ENCODE peak calls at places on chromosomes 4 and X, in five cellular contexts. One of them, this sample, is unnamed.

GRCh38 chr4:184282895-184283654 is 65.4 kb upstream of the ENPP6 start:
- DNase-seq in HepG2: no peak
- DNase-seq in stomach: no peak
- DNase-seq in IMR-90: no peak
- DNase-seq in upper lobe of left lung: no peak
- DNase-seq in this sample: no peak

GRCh38 chrX:106791495-106791894 is 11.0 kb upstream of the TBC1D8B start:
- DNase-seq in stomach: no peak
- DNase-seq in upper lobe of left lung: no peak
- DNase-seq in IMR-90: peak
- DNase-seq in HepG2: no peak
- DNase-seq in this sample: no peak

GRCh38 chrX:3360881-3361280 is 14.4 kb upstream of the MXRA5 start:
- DNase-seq in IMR-90: no peak
- DNase-seq in stomach: no peak
- DNase-seq in upper lobe of left lung: no peak
- DNase-seq in HepG2: no peak
- DNase-seq in this sample: no peak

GRCh38 chr4:184850431-184851199 is 24.8 kb upstream of the ACSL1 start:
- DNase-seq in upper lobe of left lung: peak
- DNase-seq in IMR-90: no peak
- DNase-seq in HepG2: no peak
- DNase-seq in stomach: no peak
- DNase-seq in this sample: no peak

GRCh38 chr4:52005610-52006273 is 14.4 kb downstream of the LRRC66 start:
- DNase-seq in HepG2: no peak
- DNase-seq in stomach: no peak
- DNase-seq in IMR-90: no peak
- DNase-seq in upper lobe of left lung: no peak
- DNase-seq in this sample: no peak

GRCh38 chr4:73036123-73036522 is 33.4 kb downstream of the COX18 start:
- DNase-seq in upper lobe of left lung: no peak
- DNase-seq in stomach: no peak
- DNase-seq in HepG2: no peak
- DNase-seq in IMR-90: no peak
- DNase-seq in this sample: no peak

GRCh38 chr4:138188406-138189084 is 53.6 kb downstream of the SLC7A11 start:
- DNase-seq in IMR-90: peak
- DNase-seq in HepG2: no peak
- DNase-seq in upper lobe of left lung: no peak
- DNase-seq in stomach: no peak
- DNase-seq in this sample: no peak

GRCh38 chr4:121696140-121696640 is 590 bp downstream of the ANXA5 start:
- DNase-seq in IMR-90: peak
- DNase-seq in upper lobe of left lung: peak
- DNase-seq in HepG2: peak
- DNase-seq in stomach: peak
- DNase-seq in this sample: peak

GRCh38 chrX:10235851-10236250 is 79.1 kb downstream of the CLCN4 start:
- DNase-seq in stomach: no peak
- DNase-seq in HepG2: peak
- DNase-seq in upper lobe of left lung: no peak
- DNase-seq in IMR-90: peak
- DNase-seq in this sample: no peak

GRCh38 chr4:93469560-93469959 is 359.0 kb upstream of the ATOH1 start:
- DNase-seq in upper lobe of left lung: no peak
- DNase-seq in HepG2: peak
- DNase-seq in stomach: no peak
- DNase-seq in IMR-90: no peak
- DNase-seq in this sample: no peak

GRCh38 chr4:127311924-127312323 is 320.8 kb upstream of the INTU start:
- DNase-seq in upper lobe of left lung: no peak
- DNase-seq in HepG2: no peak
- DNase-seq in stomach: no peak
- DNase-seq in IMR-90: no peak
- DNase-seq in this sample: no peak

GRCh38 chrX:56733459-56734046 is 4.5 kb downstream of the NBDY start:
- DNase-seq in stomach: peak
- DNase-seq in HepG2: peak
- DNase-seq in IMR-90: peak
- DNase-seq in upper lobe of left lung: peak
- DNase-seq in this sample: peak

GRCh38 chrX:119466970-119467369 is 1.3 kb upstream of the SLC25A5 start:
- DNase-seq in upper lobe of left lung: no peak
- DNase-seq in IMR-90: no peak
- DNase-seq in stomach: no peak
- DNase-seq in HepG2: no peak
- DNase-seq in this sample: no peak

GRCh38 chr4:6769138-6769983 is 13.2 kb upstream of the KIAA0232 start:
- DNase-seq in IMR-90: no peak
- DNase-seq in HepG2: no peak
- DNase-seq in upper lobe of left lung: no peak
- DNase-seq in stomach: no peak
- DNase-seq in this sample: no peak
- H3K4me3 ChIP-seq in IMR-90: no peak
- H3K4me3 ChIP-seq in HepG2: no peak
- H3K4me3 ChIP-seq in upper lobe of left lung: no peak
- H3K4me3 ChIP-seq in stomach: no peak
- H3K4me3 ChIP-seq in this sample: no peak

GRCh38 chrX:134520860-134521390 is 61.0 kb downstream of the HPRT1 start:
- DNase-seq in stomach: no peak
- DNase-seq in HepG2: peak
- DNase-seq in upper lobe of left lung: no peak
- DNase-seq in IMR-90: peak
- DNase-seq in this sample: no peak
- TF ChIP-seq CTCF in stomach: peak
- TF ChIP-seq CTCF in HepG2: peak
- TF ChIP-seq CTCF in upper lobe of left lung: no peak
- TF ChIP-seq CTCF in IMR-90: peak
- TF ChIP-seq CTCF in this sample: no peak

GRCh38 chr4:24212642-24213041 is 322.8 kb upstream of the PPARGC1A start:
- DNase-seq in HepG2: no peak
- DNase-seq in stomach: no peak
- DNase-seq in IMR-90: no peak
- DNase-seq in upper lobe of left lung: no peak
- DNase-seq in this sample: no peak
- TF ChIP-seq POLR2A in HepG2: no peak
- TF ChIP-seq POLR2A in stomach: no peak
- TF ChIP-seq POLR2A in IMR-90: no peak
- TF ChIP-seq POLR2A in upper lobe of left lung: no peak
- TF ChIP-seq POLR2A in this sample: no peak

DNA sequence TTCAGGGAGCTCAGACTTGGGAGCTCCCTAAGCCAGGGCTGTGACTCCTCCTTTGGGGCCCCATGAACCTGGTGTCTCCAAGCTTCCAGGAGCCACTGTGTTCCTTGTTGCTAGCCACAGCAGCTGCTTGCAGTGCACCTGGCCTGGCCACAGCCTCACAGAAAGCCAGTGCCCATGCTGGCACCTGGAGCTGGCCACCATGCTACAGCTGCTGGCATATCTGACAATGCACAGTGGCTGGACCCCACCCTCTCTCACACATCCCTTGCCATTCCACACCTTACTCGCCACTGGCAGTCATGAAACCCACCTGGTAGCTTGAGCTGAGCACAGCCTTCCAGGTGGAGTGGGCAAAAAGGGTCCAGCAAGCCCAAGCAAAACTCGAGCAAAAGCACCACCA is 441.7 kb downstream of the ARAP2 start:
- DNase-seq in upper lobe of left lung: no peak
- DNase-seq in IMR-90: no peak
- DNase-seq in HepG2: no peak
- DNase-seq in stomach: no peak
- DNase-seq in this sample: no peak
- H3K4me3 ChIP-seq in upper lobe of left lung: no peak
- H3K4me3 ChIP-seq in IMR-90: no peak
- H3K4me3 ChIP-seq in HepG2: no peak
- H3K4me3 ChIP-seq in stomach: no peak
- H3K4me3 ChIP-seq in this sample: no peak

GRCh38 chrX:69387559-69388487 is 116.3 kb upstream of the NALF2 start:
- DNase-seq in IMR-90: peak
- DNase-seq in upper lobe of left lung: peak
- DNase-seq in stomach: peak
- DNase-seq in HepG2: peak
- DNase-seq in this sample: no peak
- TF ChIP-seq CTCF in IMR-90: peak
- TF ChIP-seq CTCF in upper lobe of left lung: peak
- TF ChIP-seq CTCF in stomach: peak
- TF ChIP-seq CTCF in HepG2: peak
- TF ChIP-seq CTCF in this sample: no peak

This sample was measured in lower leg skin.